ENCODE peak calls at places on chromosomes 7 and 10, in nine cellular contexts. L is fibroblast of mammary gland, C is heart right ventricle, R is RWPE2, K is progenitor cell of endocrine pancreas, F is fibroblast of pulmonary artery, Z is GM12865, X is omental fat pad, H is CD14-positive monocyte. O is an unnamed sample.

GRCh38 chr7:16428672-16429071 is 7.3 kb upstream of the CRPPA start:
- DNase-seq in L (peak), C (no peak), R (no peak), K (no peak), F (peak), Z (no peak), X (no peak), H (no peak), O (no peak)

GRCh38 chr10:73856261-73856660 is 18.1 kb downstream of the CAMK2G start:
- DNase-seq in L (no peak), C (no peak), R (no peak), K (no peak), F (no peak), Z (no peak), X (no peak), H (no peak), O (no peak)

GRCh38 chr7:134450296-134451000 is 8.5 kb downstream of the AKR1B1 start:
- DNase-seq in L (peak), C (no peak), R (no peak), K (no peak), F (no peak), Z (no peak), X (no peak), H (no peak), O (no peak)

GRCh38 chr10:60414877-60415585 is 25.4 kb upstream of the ANK3 start:
- DNase-seq in L (peak), C (no peak), R (peak), K (no peak), F (peak), Z (no peak), X (no peak), H (no peak), O (peak)

GRCh38 chr10:84665883-84666463 is 337.6 kb downstream of the CCSER2 start:
- DNase-seq in L (no peak), C (no peak), R (no peak), K (no peak), F (no peak), Z (peak), X (no peak), H (no peak), O (peak)

GRCh38 chr10:115659616-115660015 is 566.5 kb downstream of the ATRNL1 start:
- DNase-seq in L (peak), C (no peak), R (no peak), K (no peak), F (no peak), Z (no peak), X (no peak), H (no peak), O (peak)

GRCh38 chr7:31882187-31882586 is 188.0 kb downstream of the PDE1C start:
- DNase-seq in L (no peak), C (peak), R (no peak), K (no peak), F (peak), Z (no peak), X (no peak), H (no peak), O (peak)

GRCh38 chr7:78063758-78064157 is 265.2 kb downstream of the PHTF2 start:
- DNase-seq in L (no peak), C (no peak), R (no peak), K (no peak), F (no peak), Z (no peak), X (no peak), H (no peak), O (no peak)

GRCh38 chr7:87934699-87935372 is 785 bp downstream of the ADAM22 start:
- DNase-seq in L (peak), C (no peak), R (no peak), K (peak), F (peak), Z (peak), X (no peak), H (no peak), O (no peak)

GRCh38 chr10:61942997-61943457 is 41.5 kb downstream of the ARID5B start:
- DNase-seq in L (peak), C (no peak), R (no peak), K (no peak), F (peak), Z (peak), X (no peak), H (no peak), O (peak)

GRCh38 chr10:88236121-88236743 is 346.9 kb downstream of the RNLS start:
- DNase-seq in L (no peak), C (no peak), R (no peak), K (no peak), F (peak), Z (no peak), X (no peak), H (no peak), O (no peak)

GRCh38 chr7:75028299-75028698 is 45.3 kb downstream of the RCC1L start:
- DNase-seq in L (no peak), C (no peak), R (no peak), K (no peak), F (no peak), Z (no peak), X (no peak), H (no peak), O (no peak)

GRCh38 chr10:91389636-91390512 is 20.3 kb upstream of the HECTD2 start:
- DNase-seq in L (peak), C (peak), R (no peak), K (no peak), F (peak), Z (peak), X (no peak), H (no peak), O (peak)

GRCh38 chr7:108385834-108386422 is 70.3 kb downstream of the NRCAM start:
- DNase-seq in L (no peak), C (no peak), R (no peak), K (no peak), F (no peak), Z (no peak), X (no peak), H (no peak), O (no peak)

GRCh38 chr10:117246997-117247667 is 6.2 kb downstream of the SLC18A2 start:
- DNase-seq in L (peak), C (no peak), R (no peak), K (no peak), F (no peak), Z (no peak), X (no peak), H (no peak), O (no peak)

GRCh38 chr7:101817031-101817929 is at the start of gene CUX1:
- DNase-seq in L (no peak), C (no peak), R (no peak), K (peak), F (no peak), Z (peak), X (no peak), H (no peak), O (peak)

GRCh38 chr10:61779950-61780659 is 117.4 kb downstream of the CABCOCO1 start:
- DNase-seq in L (peak), C (peak), R (no peak), K (no peak), F (peak), Z (no peak), X (no peak), H (no peak), O (peak)

GRCh38 chr10:31320598-31321211 is 1.7 kb downstream of the ZEB1 start:
- DNase-seq in L (peak), C (peak), R (no peak), K (no peak), F (peak), Z (peak), X (peak), H (no peak), O (peak)

GRCh38 chr10:99681553-99681952 is 22.2 kb downstream of the ENTPD7 start:
- DNase-seq in L (peak), C (peak), R (no peak), K (no peak), F (peak), Z (no peak), X (no peak), H (no peak), O (peak)

GRCh38 chr10:121648078-121648477 is 49.8 kb upstream of the FGFR2 start:
- DNase-seq in L (no peak), C (no peak), R (no peak), K (no peak), F (no peak), Z (no peak), X (no peak), H (no peak), O (no peak)

GRCh38 chr7:47543056-47543455 is 38.9 kb downstream of the TNS3 start:
- DNase-seq in L (no peak), C (no peak), R (no peak), K (no peak), F (no peak), Z (no peak), X (no peak), H (no peak), O (no peak)

GRCh38 chr10:86824151-86824550 is 67.7 kb downstream of the BMPR1A start:
- DNase-seq in L (no peak), C (no peak), R (no peak), K (no peak), F (no peak), Z (no peak), X (no peak), H (no peak), O (no peak)

GRCh38 chr10:133616371-133617130 is 10.0 kb downstream of the FRG2B start:
- DNase-seq in L (peak), C (no peak), R (no peak), K (no peak), F (no peak), Z (no peak), X (no peak), H (no peak), O (no peak)

GRCh38 chr10:20105931-20106330 is 289.7 kb downstream of the PLXDC2 start:
- DNase-seq in L (peak), C (no peak), R (no peak), K (no peak), F (peak), Z (no peak), X (no peak), H (no peak), O (no peak)

GRCh38 chr10:100529473-100530298 is at the start of gene NDUFB8:
- DNase-seq in L (peak), C (peak), R (peak), K (peak), F (peak), Z (peak), X (peak), H (peak), O (peak)

GRCh38 chr7:132861940-132862554 is 219.8 kb downstream of the CHCHD3 start:
- DNase-seq in L (no peak), C (no peak), R (no peak), K (no peak), F (no peak), Z (no peak), X (no peak), H (no peak), O (no peak)

GRCh38 chr10:98424308-98425254 is 9.6 kb upstream of the PYROXD2 start:
- DNase-seq in L (no peak), C (no peak), R (no peak), K (no peak), F (no peak), Z (no peak), X (no peak), H (no peak), O (no peak)

GRCh38 chr7:97381815-97382214 is 264.3 kb downstream of the SDHAF3 start:
- DNase-seq in L (no peak), C (no peak), R (no peak), K (no peak), F (no peak), Z (no peak), X (no peak), H (no peak), O (no peak)
- TF ChIP-seq CTCF in L (no peak), C (no peak), R (no peak), K (no peak), F (no peak), Z (no peak), X (no peak), H (no peak), O (no peak)

DNA sequence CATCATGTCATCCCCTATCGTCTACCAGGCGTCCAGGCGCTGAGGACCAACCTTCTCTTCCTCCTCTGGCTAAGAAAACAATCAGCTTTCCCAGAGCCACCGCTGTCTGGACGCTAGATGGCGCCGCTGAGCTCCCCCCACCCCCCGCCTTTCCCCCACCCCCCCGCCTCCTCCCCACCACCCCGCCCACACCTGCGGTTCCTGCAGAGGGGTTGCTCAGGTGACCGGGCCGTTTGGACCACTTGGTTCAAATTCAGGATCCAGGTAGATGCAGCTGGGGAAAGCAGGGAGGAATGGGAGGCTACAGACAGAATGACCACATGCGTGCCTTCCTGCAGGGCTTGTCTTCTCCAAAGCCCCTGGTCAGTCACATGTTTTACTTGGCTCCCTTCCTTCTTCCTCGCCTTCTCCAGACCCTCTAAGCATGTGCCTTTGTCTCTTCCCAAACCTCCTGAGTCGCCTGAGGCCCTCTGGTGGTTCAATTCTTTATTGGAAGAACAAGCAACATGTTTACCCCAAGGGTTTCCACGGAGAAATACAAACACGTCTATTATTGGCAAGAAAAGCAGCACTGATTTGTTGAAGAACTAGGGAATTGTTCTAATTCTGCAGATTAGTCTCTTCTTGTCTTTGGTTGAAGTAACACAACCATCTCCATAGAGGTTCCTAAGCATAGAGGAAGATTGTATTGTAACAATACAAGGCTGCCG is 24.7 kb downstream of the AOC1 start:
- DNase-seq in L (peak), C (peak), R (no peak), K (peak), F (peak), Z (peak), X (no peak), H (no peak), O (peak)
- TF ChIP-seq CTCF in L (peak), C (peak), R (peak), K (peak), F (peak), Z (peak), X (no peak), H (peak), O (peak)

GRCh38 chr7:157526604-157527003 is 189.8 kb downstream of the DNAJB6 start:
- DNase-seq in L (no peak), C (no peak), R (peak), K (peak), F (no peak), Z (no peak), X (no peak), H (peak), O (no peak)

GRCh38 chr7:157523766-157524421 is 187.1 kb downstream of the DNAJB6 start:
- DNase-seq in L (no peak), C (no peak), R (peak), K (peak), F (no peak), Z (no peak), X (no peak), H (peak), O (no peak)

GRCh38 chr7:157524731-157525130 is 187.9 kb downstream of the DNAJB6 start:
- DNase-seq in L (no peak), C (no peak), R (no peak), K (no peak), F (no peak), Z (no peak), X (no peak), H (no peak), O (no peak)

GRCh38 chr7:157527235-157527634 is 190.4 kb downstream of the DNAJB6 start:
- DNase-seq in L (no peak), C (no peak), R (no peak), K (peak), F (no peak), Z (no peak), X (no peak), H (peak), O (no peak)

DNA sequence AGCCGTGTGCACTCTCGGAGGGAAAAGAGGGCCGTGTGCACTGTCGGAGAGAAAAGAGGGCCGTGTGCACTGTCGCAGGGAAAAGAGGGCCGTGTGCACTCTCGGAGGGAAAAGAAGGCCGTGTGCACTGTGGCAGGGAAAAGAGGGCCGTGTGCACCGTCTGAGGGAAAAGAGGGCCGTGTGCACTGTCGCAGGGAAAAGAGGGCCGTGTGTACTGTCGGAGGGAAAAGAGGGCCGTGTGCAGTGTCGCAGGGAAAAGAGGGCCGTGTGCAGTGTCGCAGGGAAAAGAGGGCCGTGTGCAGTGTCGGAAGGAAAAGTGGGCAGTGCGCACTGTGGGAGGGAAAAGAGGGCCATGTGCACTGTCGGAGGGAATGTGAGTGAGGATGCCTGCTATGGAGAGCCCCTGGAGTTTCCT is 188.7 kb downstream of the DNAJB6 start:
- DNase-seq in L (no peak), C (no peak), R (no peak), K (no peak), F (no peak), Z (no peak), X (no peak), H (no peak), O (no peak)
- TF ChIP-seq CTCF in L (no peak), C (no peak), R (no peak), K (no peak), F (no peak), Z (no peak), X (no peak), H (no peak), O (no peak)

DNA sequence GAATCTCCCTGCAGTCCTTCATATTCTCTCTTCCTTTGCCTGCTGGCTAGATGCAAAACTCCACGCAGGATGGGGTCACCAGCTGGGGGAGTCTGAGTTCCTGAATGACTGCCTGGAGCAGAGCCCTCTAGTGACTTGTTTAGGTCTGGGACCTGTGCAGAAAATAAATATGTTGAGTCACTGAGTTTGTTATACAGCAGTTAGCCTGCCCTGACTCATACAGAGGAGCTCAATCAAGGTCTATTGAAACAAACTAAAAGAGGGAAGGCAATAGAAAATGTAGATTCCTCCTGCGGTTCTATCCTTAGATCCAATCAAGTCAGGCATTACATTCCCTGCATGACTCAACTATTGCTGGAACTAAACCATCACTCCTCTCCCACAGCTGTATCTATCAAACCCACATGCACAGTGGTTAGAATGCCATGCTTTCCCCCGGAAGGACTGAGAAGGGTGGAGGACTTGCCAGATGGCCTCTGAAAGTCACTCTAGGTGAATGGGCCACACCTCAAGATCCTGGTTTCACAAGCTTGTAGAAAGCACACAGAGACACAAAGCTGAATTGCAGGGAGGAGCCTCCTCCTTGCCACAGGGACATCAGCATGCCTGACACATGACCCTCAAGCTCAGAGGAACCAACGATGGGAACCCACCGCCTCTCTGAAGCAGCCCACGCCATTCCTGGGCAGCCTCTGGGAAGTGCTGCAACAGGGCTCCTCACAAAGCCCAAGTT is 73.9 kb downstream of the SH3PXD2A start:
- DNase-seq in L (peak), C (no peak), R (no peak), K (no peak), F (peak), Z (peak), X (no peak), H (no peak), O (peak)
- TF ChIP-seq CTCF in L (peak), C (peak), R (peak), K (no peak), F (peak), Z (peak), X (no peak), H (no peak), O (peak)

GRCh38 chr10:109892087-109892486 is 31.2 kb downstream of the XPNPEP1 start:
- DNase-seq in L (no peak), C (no peak), R (no peak), K (no peak), F (no peak), Z (no peak), X (no peak), H (no peak), O (peak)
- TF ChIP-seq CTCF in L (no peak), C (no peak), R (no peak), K (no peak), F (no peak), Z (no peak), X (no peak), H (no peak), O (no peak)

GRCh38 chr7:118352854-118353453 is 128.4 kb downstream of the ANKRD7 start:
- DNase-seq in L (peak), C (no peak), R (no peak), K (no peak), F (peak), Z (peak), X (no peak), H (no peak), O (peak)
- TF ChIP-seq CTCF in L (peak), C (peak), R (peak), K (peak), F (no peak), Z (peak), X (no peak), H (no peak), O (peak)

O was measured in MCF 10A.